ENCODE peak calls at places on chromosomes 3 and 15, in four cellular contexts. V, I, L and J are unnamed samples. For H3K27me3, the result is how much of the 10 kb centered on the place peaks cover.

GRCh38 chr3:100226712-100227429 is 33.9 kb upstream of the TBC1D23 start:
- DNase-seq in V (no peak), I (no peak), L (no peak), J (no peak)

GRCh38 chr3:30826381-30827061 is 67.9 kb downstream of the GADL1 start:
- DNase-seq in L (no peak), I (no peak), V (no peak), J (no peak)

GRCh38 chr3:41600616-41601015 is 361.3 kb downstream of the ULK4 start:
- DNase-seq in I (no peak), V (no peak), L (no peak), J (no peak)

GRCh38 chr3:72380193-72380592 is 468.1 kb downstream of the SHQ1 start:
- DNase-seq in V (no peak), L (no peak), I (no peak), J (no peak)

GRCh38 chr3:160003520-160004128 is 15.0 kb downstream of the IL12A start:
- DNase-seq in L (peak), I (peak), V (no peak), J (peak)

GRCh38 chr3:17546500-17546899 is 195.9 kb downstream of the TBC1D5 start:
- DNase-seq in L (no peak), V (no peak), I (no peak), J (peak)

GRCh38 chr3:185733980-185734724 is 90.7 kb downstream of the IGF2BP2 start:
- DNase-seq in V (no peak), I (peak), L (peak), J (no peak)

GRCh38 chr15:74798388-74799254 is 14.0 kb upstream of the LMAN1L start:
- DNase-seq in V (no peak), I (no peak), L (no peak), J (peak)

GRCh38 chr3:161042023-161042501 is 63.1 kb downstream of the B3GALNT1 start:
- DNase-seq in L (no peak), V (no peak), I (no peak), J (no peak)

GRCh38 chr3:10935028-10935427 is 57.5 kb upstream of the SLC6A1 start:
- DNase-seq in I (peak), L (no peak), V (no peak), J (no peak)

GRCh38 chr3:4745240-4745620 is 234.0 kb upstream of the BHLHE40 start:
- DNase-seq in V (no peak), L (no peak), I (no peak), J (no peak)

GRCh38 chr3:171753025-171753472 is 57.2 kb downstream of the PLD1 start:
- DNase-seq in I (no peak), V (no peak), L (peak), J (no peak)

GRCh38 chr3:174931969-174932368 is 72.8 kb downstream of the NAALADL2 start:
- DNase-seq in V (no peak), L (no peak), I (no peak), J (no peak)

GRCh38 chr3:194537732-194538247 is 51.0 kb upstream of the ATP13A3 start:
- DNase-seq in V (peak), I (no peak), L (no peak), J (no peak)

GRCh38 chr15:73965094-73965729 is 26.9 kb downstream of the STOML1 start:
- DNase-seq in L (no peak), V (peak), I (peak), J (no peak)

GRCh38 chr3:193930247-193930646 is 205.7 kb upstream of the HES1 start:
- DNase-seq in V (no peak), L (no peak), I (no peak), J (no peak)

GRCh38 chr15:58047149-58047548 is 18.4 kb downstream of the ALDH1A2 start:
- DNase-seq in L (no peak), I (no peak), V (no peak), J (no peak)

GRCh38 chr3:4928277-4928789 is 50.9 kb upstream of the BHLHE40 start:
- DNase-seq in V (no peak), I (no peak), L (no peak), J (no peak)

GRCh38 chr3:136255672-136256406 is 5.7 kb downstream of the PCCB start:
- DNase-seq in I (no peak), V (no peak), L (no peak), J (no peak)

GRCh38 chr3:114377426-114377825 is 83.6 kb downstream of the TIGIT start:
- DNase-seq in I (no peak), L (no peak), V (no peak), J (no peak)

GRCh38 chr3:11154036-11154952 is at the start of gene HRH1:
- DNase-seq in L (no peak), I (peak), V (peak), J (peak)

GRCh38 chr15:69602095-69602494 is 149.5 kb downstream of the RPLP1 start:
- DNase-seq in V (no peak), I (no peak), L (no peak), J (no peak)
- H3K27me3 ChIP-seq in V (under half), I (under half), L (under half), J (under half)

DNA sequence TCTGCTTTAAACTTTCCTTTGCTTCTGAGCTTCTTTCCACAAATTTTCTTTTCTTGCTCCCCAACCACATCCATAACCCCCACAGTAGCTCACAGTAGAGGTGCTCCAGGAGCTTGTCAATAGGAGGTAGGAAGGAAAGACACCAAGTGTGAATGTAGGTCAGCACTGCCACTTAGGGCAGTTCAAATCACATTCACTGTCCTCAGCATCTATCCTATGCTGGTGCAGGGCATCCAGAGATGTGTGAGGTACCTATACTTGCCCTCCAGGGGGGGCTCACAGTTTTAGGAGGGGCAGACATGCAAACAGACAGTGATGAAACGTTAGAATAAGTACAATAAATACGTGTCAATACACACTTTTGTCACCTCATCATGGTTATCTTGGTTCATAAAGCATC is 1.5 kb upstream of the SPSB4 start:
- DNase-seq in V (no peak), I (peak), L (peak), J (no peak)
- H3K27me3 ChIP-seq in V (under half), I (under half), L (under half), J (half or more)

GRCh38 chr3:127351775-127352350 is 64.0 kb upstream of the PRR20G start:
- DNase-seq in V (no peak), L (no peak), I (no peak), J (no peak)
- H3K27me3 ChIP-seq in V (under half), L (under half), I (under half), J (half or more)

GRCh38 chr15:82892541-82892940 is 60.0 kb downstream of the HOMER2 start:
- DNase-seq in V (no peak), I (no peak), L (no peak), J (no peak)
- H3K27me3 ChIP-seq in V (under half), I (under half), L (under half), J (under half)

GRCh38 chr3:123025642-123026521 is 1.7 kb downstream of the SEMA5B start:
- DNase-seq in L (no peak), I (peak), V (peak), J (peak)
- H3K27me3 ChIP-seq in L (under half), I (under half), V (under half), J (under half)

GRCh38 chr15:27955087-27955486 is 144.0 kb downstream of the OCA2 start:
- DNase-seq in V (no peak), I (no peak), L (no peak), J (no peak)
- H3K27me3 ChIP-seq in V (under half), I (under half), L (under half), J (under half)

GRCh38 chr15:65559941-65560340 is 29.7 kb downstream of the HACD3 start:
- DNase-seq in I (no peak), L (no peak), V (no peak), J (no peak)
- H3K27me3 ChIP-seq in I (under half), L (under half), V (under half), J (under half)

GRCh38 chr15:81292516-81293001 is 31.4 kb downstream of the STARD5 start:
- DNase-seq in I (no peak), V (peak), L (no peak), J (no peak)

GRCh38 chr15:81295466-81296145 is 28.3 kb downstream of the STARD5 start:
- DNase-seq in V (peak), L (no peak), I (no peak), J (no peak)

GRCh38 chr15:81291916-81292424 is 32.0 kb downstream of the STARD5 start:
- DNase-seq in I (no peak), V (peak), L (no peak), J (no peak)

GRCh38 chr15:81294501-81294850 is 29.5 kb downstream of the STARD5 start:
- DNase-seq in I (peak), L (no peak), V (peak), J (no peak)

GRCh38 chr15:81293728-81294500 is 30.0 kb downstream of the STARD5 start:
- DNase-seq in I (no peak), L (no peak), V (peak), J (no peak)
- H3K27me3 ChIP-seq in I (under half), L (under half), V (under half), J (under half)